ENCODE peak calls at places on chromosomes 4 and X, in ten cellular contexts. P is CD4-positive, alpha-beta T cell; Z is NCI-H1092 treated with DMSO at 0.1 percent for 48 hours; T is HT1080; Q is HFFc6; H is GDM1; J is endodermal cell; U is stimulated activated CD8-positive, alpha-beta memory T cell treated with anti-CD3 and anti-CD28 coated beads, Interleukin-15, amount 100 ng/mL, for 1 hour; B is activated CD4-positive, alpha-beta T cell treated with anti-CD3 and anti-CD28 coated beads, Interleukin-2, amount 50 U/mL, for 4 hours; M is GM12878. C is an unnamed sample.

GRCh38 chr4:89129080-89129640 is 17.8 kb downstream of the TIGD2 start:
- DNase-seq in T (no peak), H (no peak), M (no peak), P (no peak), Z (no peak), J (no peak), Q (peak), U (no peak), B (no peak), C (no peak)

GRCh38 chr4:171875291-171875690 is 62.1 kb downstream of the GALNTL6 start:
- DNase-seq in T (no peak), B (no peak), M (no peak), P (no peak), Z (no peak), J (peak), U (no peak), Q (no peak), H (no peak), C (no peak)

GRCh38 chrX:37287741-37288424 is 61.3 kb upstream of the PRRG1 start:
- DNase-seq in P (no peak), U (no peak), T (no peak), B (no peak), J (no peak), M (no peak), H (no peak), Z (no peak), Q (no peak), C (no peak)

GRCh38 chrX:153818571-153819397 is 11.6 kb downstream of the PDZD4 start:
- DNase-seq in H (no peak), B (peak), Z (peak), J (peak), Q (no peak), P (peak), U (no peak), M (no peak), T (no peak), C (peak)

GRCh38 chr4:108272566-108272965 is 103.8 kb upstream of the LEF1 start:
- DNase-seq in B (no peak), U (no peak), P (no peak), Z (peak), J (no peak), M (no peak), Q (no peak), T (peak), H (no peak), C (no peak)

GRCh38 chr4:89922881-89923280 is 28.2 kb downstream of the MMRN1 start:
- DNase-seq in T (no peak), Z (no peak), J (no peak), M (no peak), Q (no peak), P (no peak), B (no peak), H (no peak), U (no peak), C (no peak)

GRCh38 chr4:25863906-25864418 is 1.2 kb upstream of the SEL1L3 start:
- DNase-seq in B (no peak), U (no peak), Z (no peak), J (peak), T (no peak), Q (no peak), H (no peak), P (no peak), M (no peak), C (no peak)

GRCh38 chr4:159227378-159227777 is 124.5 kb downstream of the RAPGEF2 start:
- DNase-seq in T (peak), J (no peak), P (no peak), B (no peak), Z (no peak), U (no peak), M (no peak), Q (no peak), H (no peak), C (no peak)

GRCh38 chrX:72712094-72712755 is 1.9 kb downstream of the PHKA1 start:
- DNase-seq in Z (no peak), U (no peak), B (no peak), Q (no peak), H (no peak), M (no peak), T (peak), J (no peak), P (no peak), C (no peak)

GRCh38 chr4:100746141-100746540 is 228.3 kb upstream of the EMCN start:
- DNase-seq in M (no peak), U (no peak), H (no peak), Z (no peak), P (no peak), T (no peak), B (no peak), Q (no peak), J (no peak), C (no peak)

GRCh38 chr4:176753049-176753448 is 39.7 kb downstream of the VEGFC start:
- DNase-seq in P (no peak), Q (peak), H (no peak), B (no peak), T (peak), M (no peak), U (no peak), J (no peak), Z (no peak), C (no peak)

GRCh38 chr4:120348521-120348920 is 281.9 kb upstream of the MAD2L1 start:
- DNase-seq in H (no peak), Q (no peak), M (no peak), U (no peak), B (no peak), J (no peak), Z (no peak), P (no peak), T (no peak), C (no peak)

GRCh38 chr4:83852085-83852451 is 316.2 kb downstream of the GPAT3 start:
- DNase-seq in U (no peak), H (no peak), B (no peak), M (no peak), P (no peak), Q (peak), T (peak), Z (no peak), J (no peak), C (no peak)

GRCh38 chrX:109600114-109600710 is 24.8 kb downstream of the KCNE5 start:
- DNase-seq in U (no peak), J (peak), Q (no peak), B (no peak), M (no peak), H (peak), P (no peak), T (no peak), Z (peak), C (no peak)

GRCh38 chr4:94577136-94577535 is 125.4 kb downstream of the PDLIM5 start:
- DNase-seq in M (no peak), B (no peak), Q (peak), U (no peak), P (no peak), Z (peak), H (no peak), J (peak), T (peak), C (no peak)

GRCh38 chrX:39152106-39152649 is 350.9 kb downstream of the MID1IP1 start:
- DNase-seq in Q (no peak), J (peak), P (peak), U (no peak), T (no peak), H (no peak), B (peak), M (no peak), Z (peak), C (no peak)

GRCh38 chr4:121339307-121339706 is 41.5 kb downstream of the QRFPR start:
- DNase-seq in B (no peak), Q (no peak), U (no peak), H (no peak), M (no peak), P (no peak), Z (no peak), T (no peak), J (no peak), C (no peak)

GRCh38 chrX:155055494-155055893 is 15.4 kb downstream of the CMC4 start:
- DNase-seq in B (no peak), H (no peak), J (no peak), M (no peak), Z (no peak), Q (no peak), T (no peak), P (no peak), U (no peak), C (no peak)

GRCh38 chr4:26936284-26937065 is 75.8 kb downstream of the STIM2 start:
- DNase-seq in P (no peak), U (no peak), H (no peak), J (peak), M (no peak), B (no peak), Q (no peak), Z (no peak), T (peak), C (no peak)

GRCh38 chr4:53804719-53805118 is 213.4 kb upstream of the LNX1 start:
- DNase-seq in H (peak), B (no peak), T (peak), Z (no peak), U (no peak), J (peak), M (peak), P (no peak), Q (peak), C (no peak)

GRCh38 chr4:13289391-13289790 is 194.7 kb downstream of the RAB28 start:
- DNase-seq in P (no peak), M (no peak), Z (no peak), J (no peak), B (no peak), H (no peak), U (no peak), Q (peak), T (peak), C (no peak)

GRCh38 chr4:15649914-15650545 is 5.1 kb downstream of the FBXL5 start:
- DNase-seq in B (peak), Z (peak), M (peak), T (peak), H (peak), J (peak), U (peak), P (peak), Q (peak), C (peak)

GRCh38 chrX:104098151-104098808 is 14.0 kb upstream of the ZCCHC18 start:
- DNase-seq in M (no peak), J (peak), Z (peak), T (peak), Q (peak), U (no peak), H (peak), B (peak), P (peak), C (no peak)

GRCh38 chr4:2082118-2082517 is 23.0 kb downstream of the NAT8L start:
- DNase-seq in P (no peak), Z (no peak), U (no peak), B (no peak), J (peak), Q (no peak), H (no peak), T (no peak), M (no peak), C (no peak)

GRCh38 chrX:136192839-136193414 is 45.6 kb downstream of the FHL1 start:
- DNase-seq in H (no peak), J (no peak), U (no peak), T (peak), M (no peak), P (no peak), Q (peak), B (no peak), Z (no peak), C (no peak)

GRCh38 chrX:21374163-21374993 is at the start of gene CNKSR2:
- DNase-seq in Q (no peak), H (peak), Z (peak), J (peak), M (no peak), T (peak), U (peak), B (peak), P (peak), C (peak)

GRCh38 chr4:155629183-155629825 is 37.3 kb upstream of the GUCY1A1 start:
- DNase-seq in Z (no peak), M (no peak), Q (peak), P (no peak), T (peak), B (no peak), J (no peak), U (no peak), H (no peak), C (no peak)

GRCh38 chr4:14837860-14838259 is 164.4 kb upstream of the CPEB2 start:
- DNase-seq in H (peak), T (no peak), M (no peak), J (no peak), B (no peak), Q (no peak), P (no peak), Z (no peak), U (no peak), C (no peak)

GRCh38 chr4:30434656-30435055 is 285.5 kb upstream of the PCDH7 start:
- DNase-seq in M (no peak), P (no peak), T (peak), Q (no peak), Z (no peak), H (no peak), J (no peak), B (no peak), U (no peak), C (no peak)

GRCh38 chr4:912548-913279 is 19.4 kb downstream of the GAK start:
- DNase-seq in M (no peak), H (no peak), P (no peak), U (no peak), Q (no peak), T (no peak), J (no peak), B (no peak), Z (no peak), C (no peak)

GRCh38 chr4:74531952-74532794 is 87.2 kb downstream of the AREG start:
- DNase-seq in H (peak), M (peak), Q (peak), B (no peak), P (no peak), J (peak), T (peak), Z (peak), U (no peak), C (no peak)

GRCh38 chrX:43963726-43964125 is 9.5 kb downstream of the NDP start:
- DNase-seq in M (no peak), H (no peak), Z (no peak), J (no peak), U (no peak), T (no peak), Q (no peak), P (no peak), B (no peak), C (no peak)

GRCh38 chrX:64202808-64203320 is 2.6 kb downstream of the AMER1 start:
- DNase-seq in Z (no peak), U (no peak), J (no peak), H (no peak), Q (no peak), M (no peak), T (no peak), B (no peak), P (no peak), C (no peak)

GRCh38 chr4:2785613-2786012 is 7.3 kb upstream of the SH3BP2 start:
- DNase-seq in U (no peak), J (peak), H (peak), M (peak), B (no peak), P (peak), Z (no peak), T (no peak), Q (no peak), C (no peak)

GRCh38 chr4:166816901-166817300 is 417.4 kb downstream of the SPOCK3 start:
- DNase-seq in M (no peak), P (no peak), T (peak), J (no peak), H (no peak), U (no peak), Z (peak), Q (no peak), B (no peak), C (no peak)

GRCh38 chrX:56733459-56734046 is 4.5 kb downstream of the NBDY start:
- DNase-seq in Q (peak), H (peak), J (peak), M (no peak), T (peak), B (peak), U (peak), P (peak), Z (peak), C (peak)

GRCh38 chr4:70958681-70959080 is 34.8 kb upstream of the DCK start:
- DNase-seq in U (no peak), B (no peak), J (no peak), H (no peak), Q (peak), T (no peak), Z (no peak), P (no peak), M (no peak), C (no peak)

GRCh38 chr4:52658671-52659015 is 458 bp downstream of the USP46 start:
- DNase-seq in B (no peak), M (no peak), T (no peak), J (peak), Z (no peak), P (no peak), Q (no peak), H (no peak), U (no peak), C (no peak)

GRCh38 chr4:52250124-52250523 is 199.0 kb downstream of the SPATA18 start:
- DNase-seq in U (no peak), Q (no peak), Z (peak), H (no peak), B (no peak), T (no peak), M (no peak), P (no peak), J (no peak), C (no peak)

GRCh38 chr4:68461790-68462189 is 14.5 kb downstream of the TMPRSS11E start:
- DNase-seq in T (no peak), B (no peak), M (no peak), Q (no peak), J (no peak), P (no peak), Z (no peak), U (no peak), H (no peak), C (no peak)

C was measured in central memory CD8-positive, alpha-beta T cell.